ENCODE peak calls at places on chromosome 3, in six cellular contexts. One of them, this sample, is unnamed.

GRCh38 chr3:181712505-181713299 is 977 bp downstream of the SOX2 start:
- DNase-seq in WTC11: no peak
- DNase-seq in right lobe of liver: no peak
- DNase-seq in omental fat pad: no peak
- DNase-seq in stomach: peak
- DNase-seq in fibroblast of pulmonary artery: no peak
- DNase-seq in this sample: peak

GRCh38 chr3:150359381-150359780 is 48.7 kb upstream of the TSC22D2 start:
- DNase-seq in WTC11: no peak
- DNase-seq in right lobe of liver: no peak
- DNase-seq in omental fat pad: no peak
- DNase-seq in stomach: no peak
- DNase-seq in fibroblast of pulmonary artery: peak
- DNase-seq in this sample: no peak

GRCh38 chr3:46845397-46845859 is 17.8 kb downstream of the MYL3 start:
- DNase-seq in WTC11: peak
- DNase-seq in right lobe of liver: no peak
- DNase-seq in omental fat pad: peak
- DNase-seq in stomach: peak
- DNase-seq in fibroblast of pulmonary artery: peak
- DNase-seq in this sample: no peak

GRCh38 chr3:148950806-148951205 is 40.5 kb upstream of the GYG1 start:
- DNase-seq in WTC11: no peak
- DNase-seq in right lobe of liver: no peak
- DNase-seq in omental fat pad: no peak
- DNase-seq in stomach: no peak
- DNase-seq in fibroblast of pulmonary artery: no peak
- DNase-seq in this sample: no peak

GRCh38 chr3:177262396-177262795 is 65.1 kb upstream of the TBL1XR1 start:
- DNase-seq in WTC11: no peak
- DNase-seq in right lobe of liver: no peak
- DNase-seq in omental fat pad: no peak
- DNase-seq in stomach: no peak
- DNase-seq in fibroblast of pulmonary artery: no peak
- DNase-seq in this sample: no peak

GRCh38 chr3:39716849-39717248 is 92.6 kb upstream of the MYRIP start:
- DNase-seq in WTC11: no peak
- DNase-seq in right lobe of liver: no peak
- DNase-seq in omental fat pad: no peak
- DNase-seq in stomach: no peak
- DNase-seq in fibroblast of pulmonary artery: no peak
- DNase-seq in this sample: no peak

GRCh38 chr3:154801729-154802128 is 278.4 kb upstream of the MME start:
- DNase-seq in WTC11: no peak
- DNase-seq in right lobe of liver: no peak
- DNase-seq in omental fat pad: no peak
- DNase-seq in stomach: no peak
- DNase-seq in fibroblast of pulmonary artery: no peak
- DNase-seq in this sample: no peak

GRCh38 chr3:50078622-50079021 is 10.1 kb upstream of the RBM5 start:
- DNase-seq in WTC11: no peak
- DNase-seq in right lobe of liver: no peak
- DNase-seq in omental fat pad: no peak
- DNase-seq in stomach: no peak
- DNase-seq in fibroblast of pulmonary artery: no peak
- DNase-seq in this sample: no peak

GRCh38 chr3:9746330-9746729 is 3.4 kb upstream of the OGG1 start:
- DNase-seq in WTC11: no peak
- DNase-seq in right lobe of liver: no peak
- DNase-seq in omental fat pad: no peak
- DNase-seq in stomach: no peak
- DNase-seq in fibroblast of pulmonary artery: peak
- DNase-seq in this sample: no peak

GRCh38 chr3:111570404-111571030 is 24.6 kb downstream of the ZBED2 start:
- DNase-seq in WTC11: no peak
- DNase-seq in right lobe of liver: no peak
- DNase-seq in omental fat pad: no peak
- DNase-seq in stomach: no peak
- DNase-seq in fibroblast of pulmonary artery: no peak
- DNase-seq in this sample: no peak

GRCh38 chr3:102129774-102130608 is 280.7 kb downstream of the NFKBIZ start:
- DNase-seq in WTC11: no peak
- DNase-seq in right lobe of liver: no peak
- DNase-seq in omental fat pad: no peak
- DNase-seq in stomach: no peak
- DNase-seq in fibroblast of pulmonary artery: peak
- DNase-seq in this sample: no peak

DNA sequence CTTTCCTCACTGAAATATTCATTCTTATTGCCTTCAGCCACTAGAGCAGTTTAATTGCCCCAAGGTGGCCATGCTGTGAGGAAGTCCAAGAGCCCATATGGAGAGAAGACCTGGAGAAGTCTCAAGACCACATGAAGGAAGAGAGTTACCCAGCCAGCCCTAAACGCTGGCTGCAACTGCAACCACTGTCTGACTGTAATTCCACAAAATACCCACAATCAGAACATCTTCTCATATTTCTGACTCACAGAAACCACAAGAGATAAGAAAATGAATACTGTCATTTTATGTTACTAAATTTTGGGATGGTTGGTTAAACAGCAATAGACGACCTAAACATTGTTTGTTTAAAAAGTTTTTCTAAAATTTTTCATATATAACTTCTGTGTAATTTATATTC is 14.7 kb upstream of the SST start:
- DNase-seq in WTC11: no peak
- DNase-seq in right lobe of liver: no peak
- DNase-seq in omental fat pad: no peak
- DNase-seq in stomach: no peak
- DNase-seq in fibroblast of pulmonary artery: peak
- DNase-seq in this sample: no peak
- TF ChIP-seq CTCF in WTC11: no peak
- TF ChIP-seq CTCF in right lobe of liver: no peak
- TF ChIP-seq CTCF in omental fat pad: no peak
- TF ChIP-seq CTCF in stomach: no peak
- TF ChIP-seq CTCF in fibroblast of pulmonary artery: no peak
- TF ChIP-seq CTCF in this sample: no peak

GRCh38 chr3:36399933-36400332 is 19.6 kb downstream of the STAC start:
- DNase-seq in WTC11: no peak
- DNase-seq in right lobe of liver: no peak
- DNase-seq in omental fat pad: no peak
- DNase-seq in stomach: no peak
- DNase-seq in fibroblast of pulmonary artery: no peak
- DNase-seq in this sample: no peak

GRCh38 chr3:36397856-36398255 is 17.6 kb downstream of the STAC start:
- DNase-seq in WTC11: no peak
- DNase-seq in right lobe of liver: no peak
- DNase-seq in omental fat pad: no peak
- DNase-seq in stomach: no peak
- DNase-seq in fibroblast of pulmonary artery: no peak
- DNase-seq in this sample: peak

GRCh38 chr3:36403661-36404060 is 23.4 kb downstream of the STAC start:
- DNase-seq in WTC11: no peak
- DNase-seq in right lobe of liver: no peak
- DNase-seq in omental fat pad: no peak
- DNase-seq in stomach: no peak
- DNase-seq in fibroblast of pulmonary artery: no peak
- DNase-seq in this sample: no peak

GRCh38 chr3:36405193-36405592 is 24.9 kb downstream of the STAC start:
- DNase-seq in WTC11: no peak
- DNase-seq in right lobe of liver: no peak
- DNase-seq in omental fat pad: no peak
- DNase-seq in stomach: no peak
- DNase-seq in fibroblast of pulmonary artery: no peak
- DNase-seq in this sample: no peak

DNA sequence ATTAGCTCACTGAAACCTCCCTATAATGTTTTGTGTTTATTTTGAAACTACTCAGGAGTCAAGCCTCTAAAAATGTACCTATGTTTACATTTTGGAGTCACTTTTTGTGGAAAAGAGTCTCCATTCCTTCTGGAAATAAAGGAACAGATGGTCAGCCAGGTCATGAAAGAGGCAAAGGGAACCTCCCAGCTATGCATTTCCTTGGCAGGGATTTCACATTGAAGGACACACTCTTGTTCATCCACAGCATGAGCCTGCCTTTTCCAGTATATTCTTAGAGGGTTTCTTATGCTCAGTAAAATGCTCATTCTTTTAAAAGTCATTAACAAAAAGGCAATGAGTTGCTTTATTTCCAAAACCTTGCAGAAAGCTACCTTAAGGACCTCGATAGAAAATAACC is 20.8 kb downstream of the STAC start:
- DNase-seq in WTC11: no peak
- DNase-seq in right lobe of liver: no peak
- DNase-seq in omental fat pad: no peak
- DNase-seq in stomach: no peak
- DNase-seq in fibroblast of pulmonary artery: no peak
- DNase-seq in this sample: no peak
- TF ChIP-seq CTCF in WTC11: no peak
- TF ChIP-seq CTCF in right lobe of liver: no peak
- TF ChIP-seq CTCF in omental fat pad: no peak
- TF ChIP-seq CTCF in stomach: no peak
- TF ChIP-seq CTCF in fibroblast of pulmonary artery: no peak
- TF ChIP-seq CTCF in this sample: no peak

DNA sequence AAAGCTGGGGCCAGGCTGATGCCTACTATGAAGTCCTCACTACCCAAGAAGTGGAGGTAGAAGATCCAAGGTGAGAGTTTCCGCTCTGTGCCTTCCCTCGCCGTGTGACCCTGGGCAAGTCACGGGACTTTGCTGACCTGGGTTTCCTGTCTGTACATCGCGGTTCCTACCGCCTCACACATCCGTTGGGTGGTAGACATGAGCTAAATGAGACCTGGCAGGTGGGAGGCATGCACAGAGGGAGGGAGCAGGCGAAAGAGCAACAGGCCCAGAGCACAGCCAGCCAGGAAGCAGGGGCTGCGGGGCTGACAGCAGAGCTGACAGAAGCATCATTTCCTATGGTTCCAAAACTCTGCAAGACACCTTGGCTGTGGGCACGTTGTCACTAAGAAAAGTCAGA is 157.3 kb upstream of the BHLHE40 start:
- DNase-seq in WTC11: no peak
- DNase-seq in right lobe of liver: no peak
- DNase-seq in omental fat pad: no peak
- DNase-seq in stomach: peak
- DNase-seq in fibroblast of pulmonary artery: no peak
- DNase-seq in this sample: no peak
- TF ChIP-seq CTCF in WTC11: no peak
- TF ChIP-seq CTCF in right lobe of liver: no peak
- TF ChIP-seq CTCF in omental fat pad: no peak
- TF ChIP-seq CTCF in stomach: no peak
- TF ChIP-seq CTCF in fibroblast of pulmonary artery: no peak
- TF ChIP-seq CTCF in this sample: no peak

DNA sequence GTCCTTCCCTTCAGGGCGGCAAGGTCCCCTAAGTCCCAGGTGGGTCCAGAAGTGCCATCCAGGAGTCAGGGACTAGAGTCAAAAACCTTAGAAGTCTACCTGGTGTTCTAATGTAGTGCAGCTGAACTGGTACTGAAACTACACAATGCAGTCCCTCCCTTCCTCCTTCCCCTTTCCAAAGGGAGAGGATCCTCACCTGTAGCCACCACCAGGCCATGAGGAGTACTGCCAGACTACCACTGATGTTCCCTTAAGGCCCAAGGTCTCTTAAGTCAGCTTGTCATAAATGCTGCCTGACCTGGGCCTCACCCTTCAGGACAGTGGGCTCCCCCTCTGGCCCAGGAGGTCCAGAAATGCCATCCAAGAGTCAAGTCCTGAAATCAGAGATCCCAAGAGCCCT is 98.9 kb downstream of the ULK4 start:
- DNase-seq in WTC11: peak
- DNase-seq in right lobe of liver: no peak
- DNase-seq in omental fat pad: no peak
- DNase-seq in stomach: no peak
- DNase-seq in fibroblast of pulmonary artery: no peak
- DNase-seq in this sample: no peak
- TF ChIP-seq CTCF in WTC11: peak
- TF ChIP-seq CTCF in right lobe of liver: no peak
- TF ChIP-seq CTCF in omental fat pad: no peak
- TF ChIP-seq CTCF in stomach: no peak
- TF ChIP-seq CTCF in fibroblast of pulmonary artery: peak
- TF ChIP-seq CTCF in this sample: no peak

GRCh38 chr3:13684854-13685253 is 135.9 kb downstream of the FBLN2 start:
- DNase-seq in WTC11: no peak
- DNase-seq in right lobe of liver: no peak
- DNase-seq in omental fat pad: no peak
- DNase-seq in stomach: no peak
- DNase-seq in fibroblast of pulmonary artery: no peak
- DNase-seq in this sample: no peak

GRCh38 chr3:13688034-13688433 is 139.1 kb downstream of the FBLN2 start:
- DNase-seq in WTC11: no peak
- DNase-seq in right lobe of liver: no peak
- DNase-seq in omental fat pad: no peak
- DNase-seq in stomach: no peak
- DNase-seq in fibroblast of pulmonary artery: no peak
- DNase-seq in this sample: no peak

GRCh38 chr3:13685721-13686120 is 136.8 kb downstream of the FBLN2 start:
- DNase-seq in WTC11: no peak
- DNase-seq in right lobe of liver: no peak
- DNase-seq in omental fat pad: no peak
- DNase-seq in stomach: no peak
- DNase-seq in fibroblast of pulmonary artery: no peak
- DNase-seq in this sample: no peak

GRCh38 chr3:13687409-13687989 is 138.6 kb downstream of the FBLN2 start:
- DNase-seq in WTC11: no peak
- DNase-seq in right lobe of liver: no peak
- DNase-seq in omental fat pad: no peak
- DNase-seq in stomach: no peak
- DNase-seq in fibroblast of pulmonary artery: no peak
- DNase-seq in this sample: no peak

GRCh38 chr3:13686332-13686731 is 137.4 kb downstream of the FBLN2 start:
- DNase-seq in WTC11: no peak
- DNase-seq in right lobe of liver: no peak
- DNase-seq in omental fat pad: no peak
- DNase-seq in stomach: no peak
- DNase-seq in fibroblast of pulmonary artery: no peak
- DNase-seq in this sample: no peak
- TF ChIP-seq CTCF in WTC11: no peak
- TF ChIP-seq CTCF in right lobe of liver: no peak
- TF ChIP-seq CTCF in omental fat pad: no peak
- TF ChIP-seq CTCF in stomach: no peak
- TF ChIP-seq CTCF in fibroblast of pulmonary artery: no peak
- TF ChIP-seq CTCF in this sample: no peak

GRCh38 chr3:73542127-73542526 is 82.6 kb downstream of the PDZRN3 start:
- DNase-seq in WTC11: peak
- DNase-seq in right lobe of liver: no peak
- DNase-seq in omental fat pad: no peak
- DNase-seq in stomach: peak
- DNase-seq in fibroblast of pulmonary artery: no peak
- DNase-seq in this sample: no peak
- TF ChIP-seq CTCF in WTC11: no peak
- TF ChIP-seq CTCF in right lobe of liver: no peak
- TF ChIP-seq CTCF in omental fat pad: no peak
- TF ChIP-seq CTCF in stomach: no peak
- TF ChIP-seq CTCF in fibroblast of pulmonary artery: no peak
- TF ChIP-seq CTCF in this sample: no peak

This sample was measured in glutamatergic neuron.